ENCODE peak calls at places on chromosomes 2 and 18, in seven cellular contexts. F is heart right ventricle, U is body of pancreas, J is ovary, L is gastrocnemius medialis, K is psoas muscle, X is upper lobe of right lung. R is an unnamed sample. For H3K4me1, the result is how much of the 10 kb centered on the place peaks cover.

GRCh38 chr2:240156026-240156390 is 15.6 kb upstream of the OTOS start:
- DNase-seq in F (no peak), U (no peak), J (no peak), L (no peak), K (peak), X (peak), R (no peak)

GRCh38 chr2:37560241-37560848 is 111.1 kb downstream of the CDC42EP3 start:
- DNase-seq in F (no peak), U (no peak), J (no peak), L (no peak), K (no peak), X (no peak), R (no peak)

GRCh38 chr2:203900298-203900697 is 32.7 kb downstream of the CTLA4 start:
- DNase-seq in F (no peak), U (no peak), J (no peak), L (no peak), K (no peak), X (no peak), R (no peak)

GRCh38 chr2:180980943-180981898 is 816 bp downstream of the UBE2E3 start:
- DNase-seq in F (peak), U (peak), J (no peak), L (no peak), K (peak), X (peak), R (peak)

GRCh38 chr2:188922191-188922590 is 52.0 kb upstream of the COL3A1 start:
- DNase-seq in F (no peak), U (no peak), J (no peak), L (no peak), K (no peak), X (no peak), R (no peak)

GRCh38 chr2:150134223-150134858 is 353.1 kb downstream of the RND3 start:
- DNase-seq in F (no peak), U (no peak), J (no peak), L (no peak), K (no peak), X (no peak), R (no peak)

GRCh38 chr18:77087391-77088141 is 45.0 kb downstream of the MBP start:
- DNase-seq in F (peak), U (no peak), J (peak), L (no peak), K (peak), X (peak), R (peak)

GRCh38 chr18:28584726-28585125 is 407.8 kb upstream of the CDH2 start:
- DNase-seq in F (no peak), U (no peak), J (no peak), L (no peak), K (no peak), X (no peak), R (no peak)

GRCh38 chr2:15426606-15427005 is 134.5 kb downstream of the NBAS start:
- DNase-seq in F (no peak), U (no peak), J (no peak), L (no peak), K (no peak), X (no peak), R (no peak)

GRCh38 chr2:85861180-85861579 is 27.6 kb downstream of the ST3GAL5 start:
- DNase-seq in F (no peak), U (no peak), J (no peak), L (no peak), K (no peak), X (no peak), R (no peak)

GRCh38 chr2:240290432-240291336 is 144.8 kb upstream of the GPC1 start:
- DNase-seq in F (no peak), U (no peak), J (no peak), L (no peak), K (peak), X (no peak), R (no peak)

GRCh38 chr2:234960091-234961088 is 8.6 kb downstream of the SH3BP4 start:
- DNase-seq in F (peak), U (peak), J (peak), L (no peak), K (no peak), X (peak), R (no peak)

GRCh38 chr2:11177871-11178598 is 22.8 kb downstream of the SLC66A3 start:
- DNase-seq in F (no peak), U (no peak), J (no peak), L (no peak), K (no peak), X (no peak), R (no peak)

GRCh38 chr2:63023444-63023843 is 27.2 kb upstream of the OTX1 start:
- DNase-seq in F (no peak), U (no peak), J (no peak), L (no peak), K (no peak), X (no peak), R (no peak)

GRCh38 chr18:50917021-50917420 is 38.1 kb downstream of the ME2 start:
- DNase-seq in F (no peak), U (no peak), J (no peak), L (no peak), K (no peak), X (no peak), R (no peak)

GRCh38 chr2:43848174-43848573 is 9.4 kb downstream of the ABCG8 start:
- DNase-seq in F (no peak), U (no peak), J (no peak), L (no peak), K (no peak), X (no peak), R (no peak)

DNA sequence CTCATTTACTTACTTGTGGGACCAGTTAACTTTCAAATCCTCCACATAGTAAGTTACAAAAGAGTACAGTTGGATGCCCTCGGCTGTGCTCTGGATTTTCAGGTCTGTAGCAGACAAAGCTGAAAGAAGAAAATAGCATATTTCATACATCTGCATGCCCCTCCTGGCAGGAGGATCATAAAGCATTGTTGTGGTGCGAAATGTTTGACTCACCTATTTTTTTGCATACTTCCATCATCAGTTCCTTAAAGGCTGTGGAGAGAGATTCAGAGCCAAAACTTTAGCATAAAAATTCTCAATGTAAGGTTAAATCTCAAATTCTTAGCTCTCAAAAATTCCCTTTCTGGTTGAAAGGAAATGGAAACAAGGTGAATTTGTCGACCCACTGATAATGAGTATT is 70.8 kb upstream of the LPIN2 start:
- DNase-seq in F (no peak), U (no peak), J (no peak), L (no peak), K (no peak), X (no peak), R (no peak)
- H3K4me3 ChIP-seq in F (no peak), U (no peak), J (no peak), L (no peak), K (no peak), X (no peak), R (no peak)

DNA sequence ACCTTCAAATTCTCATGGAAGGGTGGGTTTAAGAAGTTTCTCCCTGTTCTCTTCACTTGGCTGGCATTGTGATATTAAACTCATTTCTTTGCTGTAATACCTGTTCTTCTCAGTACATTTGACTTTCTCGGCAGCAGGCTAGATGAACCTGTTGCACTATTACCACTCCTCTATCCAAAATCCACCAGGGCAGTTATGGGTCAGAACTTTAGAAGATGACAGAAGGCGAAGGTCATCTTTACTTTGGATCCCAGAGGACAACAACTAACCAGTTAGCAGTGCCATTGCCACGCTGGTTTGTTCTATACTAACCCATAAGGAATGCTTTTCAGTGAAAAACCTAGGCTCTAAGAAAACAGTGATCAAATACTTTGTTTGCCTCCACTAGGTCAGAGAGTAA is 901.0 kb downstream of the TSN start:
- DNase-seq in F (no peak), U (no peak), J (no peak), L (no peak), K (no peak), X (no peak), R (no peak)
- H3K4me1 ChIP-seq in F (under half), U (under half), J (under half), L (under half), K (under half), X (under half), R (under half)

DNA sequence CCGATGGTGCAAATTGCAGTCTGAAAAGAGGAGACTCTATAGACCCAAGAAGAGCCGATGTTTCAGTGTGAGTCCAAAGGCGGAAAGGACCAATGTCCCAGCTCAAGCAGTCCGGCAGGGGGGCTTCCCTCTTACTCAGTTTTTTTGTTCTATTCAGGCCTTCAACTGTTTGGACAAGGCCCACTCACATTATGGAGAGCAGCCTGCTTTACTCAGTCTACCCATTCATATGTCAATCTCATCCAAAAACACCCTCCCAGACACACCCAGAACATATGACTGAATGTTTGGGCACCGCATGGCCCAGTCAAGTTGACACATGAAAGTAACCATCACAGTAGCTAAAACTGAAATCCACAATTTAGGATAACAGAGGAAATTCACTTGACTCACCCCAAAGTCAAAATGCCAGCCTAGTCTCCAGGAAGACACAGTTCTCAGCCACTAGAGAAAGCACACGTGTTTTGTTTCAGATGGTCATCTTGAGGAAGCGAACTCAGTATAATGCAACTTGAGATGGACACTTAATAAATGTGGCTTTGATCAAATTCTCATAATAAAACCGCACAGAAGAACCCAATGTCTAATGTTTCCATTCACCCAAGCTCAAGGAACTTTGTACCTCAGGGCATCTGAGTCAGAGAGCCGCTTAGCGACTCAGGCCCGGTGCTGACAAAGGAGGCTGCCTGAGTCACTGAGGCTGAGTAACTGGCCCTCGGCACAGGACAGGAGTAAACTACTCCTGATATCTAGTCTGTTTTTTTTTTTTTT is 2.4 kb downstream of the FHL2 start:
- DNase-seq in F (no peak), U (no peak), J (no peak), L (peak), K (peak), X (no peak), R (peak)
- H3K4me3 ChIP-seq in F (no peak), U (no peak), J (peak), L (no peak), K (peak), X (no peak), R (peak)

GRCh38 chr2:109322646-109323045 is 193.6 kb downstream of the SH3RF3 start:
- DNase-seq in F (no peak), U (no peak), J (no peak), L (no peak), K (no peak), X (no peak), R (no peak)
- H3K4me1 ChIP-seq in F (under half), U (under half), J (under half), L (half or more), K (half or more), X (half or more), R (under half)

DNA sequence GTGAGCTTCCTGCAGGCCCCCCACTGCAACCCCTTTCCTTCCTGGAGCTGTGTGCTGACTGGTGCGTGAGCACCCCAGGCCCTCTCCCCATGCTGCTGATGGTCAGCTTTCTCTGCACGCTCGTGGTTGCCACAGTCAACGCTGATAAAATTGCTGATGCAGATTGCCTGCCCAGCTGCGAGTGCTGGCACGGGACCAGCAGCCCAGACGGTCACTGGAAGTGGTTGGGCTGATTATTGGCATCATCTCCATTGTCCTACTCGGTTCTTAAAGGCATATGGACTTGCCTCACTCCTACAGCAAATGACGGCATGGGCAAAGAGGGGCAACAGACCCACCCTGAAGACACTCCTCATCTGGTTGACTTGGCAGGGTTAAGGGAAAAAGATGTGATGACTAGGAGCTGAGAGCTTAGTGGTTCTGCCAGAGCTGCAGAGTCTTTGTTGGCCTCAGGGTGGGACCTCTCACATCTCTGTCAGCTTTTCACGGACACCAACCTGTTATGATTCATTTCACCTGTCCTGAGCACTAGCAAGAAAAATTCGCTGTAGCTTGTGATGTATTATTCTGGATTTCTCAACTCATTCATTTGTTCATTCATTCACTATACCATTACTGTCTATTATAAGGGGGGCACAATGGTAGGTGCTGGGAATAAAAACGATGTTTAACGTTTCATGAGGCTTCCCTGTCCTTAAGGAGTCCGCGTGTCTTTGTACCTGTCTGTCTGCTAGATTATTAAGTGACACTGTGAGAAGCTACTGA is 38.4 kb downstream of the PAX8 start:
- DNase-seq in F (peak), U (peak), J (peak), L (peak), K (peak), X (peak), R (peak)
- H3K4me3 ChIP-seq in F (no peak), U (no peak), J (no peak), L (no peak), K (no peak), X (no peak), R (no peak)

DNA sequence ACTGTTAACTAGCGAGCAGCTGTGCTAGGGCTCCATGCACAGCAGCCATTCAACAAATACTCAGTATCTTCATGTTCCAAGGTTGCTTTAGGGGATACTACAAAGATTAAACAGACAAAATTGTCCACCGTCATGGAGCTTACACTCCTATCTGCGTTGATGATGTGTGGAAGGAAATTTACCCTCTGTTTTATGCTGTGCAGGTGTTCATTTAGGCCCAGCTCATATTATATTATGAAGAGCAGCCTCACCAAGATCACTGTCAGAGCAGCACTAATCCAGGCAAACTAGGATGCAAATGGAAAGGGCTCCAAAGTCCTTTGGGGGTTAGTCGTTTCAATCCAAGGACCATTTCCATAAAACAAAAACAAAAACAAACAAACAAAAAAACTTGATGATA is 13.4 kb upstream of the WIPF1 start:
- DNase-seq in F (no peak), U (no peak), J (no peak), L (no peak), K (no peak), X (no peak), R (no peak)
- H3K4me1 ChIP-seq in F (under half), U (under half), J (under half), L (under half), K (under half), X (under half), R (under half)

DNA sequence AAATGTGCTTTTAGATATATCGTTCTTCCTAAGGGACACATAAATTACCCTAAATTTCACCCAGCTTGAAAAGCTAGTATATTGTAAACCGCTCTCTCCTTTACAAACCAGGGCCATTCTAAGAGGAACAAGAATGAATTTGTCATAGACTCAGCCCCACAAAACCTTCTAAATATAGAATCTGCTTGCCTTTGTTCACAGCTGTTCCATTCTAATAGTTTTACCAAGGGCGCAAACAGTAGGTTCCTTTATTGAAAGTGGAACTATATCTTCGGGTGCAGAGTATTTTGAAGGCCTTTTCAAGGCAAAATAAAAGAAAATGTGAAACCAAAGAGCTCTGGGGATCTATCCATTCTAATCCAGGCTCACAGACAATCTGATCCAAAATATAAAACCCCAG is 316.9 kb downstream of the PAX3 start:
- DNase-seq in F (no peak), U (no peak), J (no peak), L (no peak), K (no peak), X (no peak), R (no peak)
- H3K4me3 ChIP-seq in F (no peak), U (no peak), J (no peak), L (no peak), K (no peak), X (no peak), R (no peak)

DNA sequence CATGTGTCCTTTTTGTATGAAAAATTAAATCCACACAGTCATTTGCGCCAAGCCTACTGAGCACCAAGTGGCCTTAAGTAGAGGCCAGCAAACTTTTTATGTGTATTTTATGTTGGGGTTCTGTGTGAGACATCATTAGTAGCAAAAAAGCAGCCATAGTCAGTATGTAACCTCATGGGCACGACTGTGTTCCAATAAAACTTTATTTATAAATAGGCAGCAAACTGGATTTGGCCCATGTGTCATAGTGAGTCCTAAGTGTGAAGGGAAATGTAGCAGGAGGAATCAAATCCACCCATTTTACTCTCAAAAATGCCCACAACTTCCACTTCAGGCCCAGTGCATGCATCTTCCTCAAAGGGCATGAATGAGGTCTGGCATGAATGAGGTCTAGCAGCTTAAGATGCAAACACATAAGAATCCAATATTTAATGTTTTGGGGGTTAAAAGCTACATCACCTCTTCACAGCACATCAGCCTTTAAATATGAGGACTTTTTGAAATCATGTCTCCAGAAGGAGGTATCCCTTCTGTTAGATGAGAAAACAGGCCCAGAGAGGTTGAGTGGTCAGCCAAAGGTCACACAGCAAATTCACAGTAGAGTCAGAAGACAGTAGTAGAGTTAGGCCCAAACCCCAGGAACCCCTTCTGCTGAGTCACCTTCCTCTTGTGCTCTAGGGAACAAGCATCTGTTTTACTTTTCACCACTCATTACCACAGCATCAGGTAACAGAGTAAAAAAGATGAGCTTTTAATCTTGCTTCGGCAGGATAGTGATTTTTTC is 45.6 kb downstream of the MREG start:
- DNase-seq in F (no peak), U (no peak), J (no peak), L (no peak), K (no peak), X (no peak), R (no peak)
- H3K4me1 ChIP-seq in F (under half), U (under half), J (under half), L (under half), K (under half), X (under half), R (under half)

DNA sequence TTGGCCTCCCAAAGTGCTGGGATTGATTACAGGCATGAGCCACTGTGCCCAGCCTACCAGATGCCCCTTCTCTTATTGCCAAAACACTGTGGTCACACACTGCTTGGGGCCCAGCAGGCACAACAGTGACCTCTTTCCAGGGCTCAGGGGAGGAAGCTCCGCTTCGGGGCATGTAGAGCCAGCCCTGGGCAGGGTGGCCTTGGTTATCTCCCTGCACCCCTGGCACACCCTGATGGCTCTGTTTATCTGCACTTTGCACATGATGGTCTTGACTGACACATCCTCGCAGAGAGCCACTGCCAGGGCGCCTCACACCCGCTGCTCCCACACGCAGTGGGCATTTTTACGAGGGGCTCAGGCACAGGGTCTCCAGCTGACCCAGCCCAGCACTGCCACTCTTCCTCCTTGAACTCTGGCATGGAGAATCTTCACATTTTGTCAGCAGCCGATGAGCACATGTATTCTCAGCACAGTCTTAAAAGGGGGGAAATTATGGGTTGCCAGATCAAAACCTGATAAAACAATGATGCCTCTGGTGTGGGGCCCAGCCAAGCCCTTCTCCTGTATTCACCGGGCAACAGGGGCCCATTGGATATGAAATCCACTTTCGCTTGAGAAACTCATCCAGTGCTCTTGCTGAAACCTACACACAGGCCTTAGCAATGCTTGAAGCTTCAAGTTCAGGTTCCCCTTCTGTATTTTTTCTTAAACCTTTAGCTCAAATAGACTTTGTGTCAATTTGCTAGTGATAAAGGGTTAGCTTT is 5.9 kb downstream of the GYPC start:
- DNase-seq in F (no peak), U (no peak), J (no peak), L (no peak), K (no peak), X (no peak), R (peak)
- H3K4me3 ChIP-seq in F (no peak), U (no peak), J (no peak), L (no peak), K (no peak), X (no peak), R (no peak)